ENCODE peak calls at places on chromosomes 5 and 9, in seven cellular contexts. C, Q, R, O, Z, J and W are unnamed samples.

GRCh38 chr5:37886207-37886905 is 46.5 kb upstream of the GDNF start:
- DNase-seq in O (no peak), J (no peak), Q (no peak), Z (no peak), C (no peak), R (no peak), W (no peak)

GRCh38 chr9:128316421-128316820 is 5.8 kb downstream of the TRUB2 start:
- DNase-seq in Z (no peak), C (no peak), R (no peak), Q (no peak), J (no peak), O (no peak), W (no peak)

GRCh38 chr5:28156981-28157380 is 1118.6 kb upstream of the CDH9 start:
- DNase-seq in O (no peak), Q (no peak), J (no peak), R (no peak), Z (no peak), C (no peak), W (no peak)

GRCh38 chr5:157241483-157241882 is 24.4 kb upstream of the CYFIP2 start:
- DNase-seq in Z (no peak), Q (no peak), J (no peak), C (no peak), O (no peak), R (no peak), W (no peak)

GRCh38 chr5:98936948-98937715 is 8.3 kb upstream of the CHD1 start:
- DNase-seq in Z (no peak), R (no peak), J (no peak), Q (no peak), C (no peak), O (no peak), W (no peak)

GRCh38 chr5:41191249-41191648 is 22.1 kb downstream of the C6 start:
- DNase-seq in Q (no peak), Z (no peak), J (no peak), R (no peak), O (no peak), C (no peak), W (no peak)

GRCh38 chr9:70197384-70198039 is 61.3 kb upstream of the SMC5 start:
- DNase-seq in Q (no peak), C (no peak), O (no peak), R (no peak), Z (no peak), J (no peak), W (no peak)

GRCh38 chr9:125409637-125410521 is 148.3 kb downstream of the GAPVD1 start:
- DNase-seq in R (no peak), Q (no peak), Z (no peak), O (peak), C (peak), J (peak), W (no peak)

GRCh38 chr9:38387751-38388150 is 4.8 kb upstream of the ALDH1B1 start:
- DNase-seq in R (no peak), J (no peak), Q (no peak), O (no peak), C (no peak), Z (no peak), W (no peak)

GRCh38 chr5:107474724-107475489 is 195.8 kb downstream of the EFNA5 start:
- DNase-seq in C (no peak), R (peak), Q (no peak), O (no peak), Z (no peak), J (no peak), W (no peak)

GRCh38 chr9:95836072-95836471 is 39.4 kb upstream of the ERCC6L2 start:
- DNase-seq in Z (no peak), J (no peak), C (no peak), R (no peak), Q (no peak), O (no peak), W (no peak)

GRCh38 chr5:74587895-74588294 is 52.6 kb downstream of the ENC1 start:
- DNase-seq in Z (no peak), Q (no peak), R (no peak), C (no peak), J (no peak), O (no peak), W (no peak)

GRCh38 chr5:77367733-77368132 is 124.4 kb downstream of the WDR41 start:
- DNase-seq in Q (no peak), C (no peak), J (no peak), Z (no peak), R (no peak), O (no peak), W (no peak)

GRCh38 chr9:89579741-89580395 is 24.9 kb upstream of the GADD45G start:
- DNase-seq in R (no peak), O (no peak), Q (no peak), J (no peak), C (no peak), Z (no peak), W (no peak)

GRCh38 chr5:501040-501832 is 23.0 kb downstream of the SLC9A3 start:
- DNase-seq in J (no peak), Q (no peak), Z (no peak), C (no peak), R (no peak), O (no peak), W (no peak)

GRCh38 chr5:176875783-176876505 is 23.2 kb downstream of the HK3 start:
- DNase-seq in Z (no peak), Q (no peak), R (no peak), C (no peak), J (no peak), O (no peak), W (no peak)

GRCh38 chr5:59124983-59125960 is 542.4 kb downstream of the RAB3C start:
- DNase-seq in R (no peak), C (peak), O (no peak), Q (no peak), J (no peak), Z (no peak), W (no peak)

GRCh38 chr9:79572032-79572890 is 496 bp downstream of the TLE4 start:
- DNase-seq in J (peak), O (peak), Z (no peak), R (peak), Q (no peak), C (peak), W (no peak)

GRCh38 chr5:83590966-83591365 is 119.4 kb downstream of the VCAN start:
- DNase-seq in J (no peak), O (no peak), Z (no peak), C (no peak), R (no peak), Q (no peak), W (no peak)

GRCh38 chr5:54547711-54548250 is 30.2 kb downstream of the SNX18 start:
- DNase-seq in C (no peak), J (peak), Q (peak), O (no peak), Z (peak), R (no peak), W (no peak)

GRCh38 chr9:76444530-76444929 is 14.5 kb upstream of the GCNT1 start:
- DNase-seq in Z (no peak), Q (no peak), C (no peak), O (no peak), R (no peak), J (no peak), W (no peak)

GRCh38 chr5:43192558-43193170 is 639 bp downstream of the NIM1K start:
- DNase-seq in Z (peak), C (no peak), J (peak), O (no peak), Q (no peak), R (peak), W (no peak)

GRCh38 chr9:85527331-85528015 is 214.3 kb downstream of the AGTPBP1 start:
- DNase-seq in Z (no peak), R (no peak), Q (no peak), J (no peak), C (no peak), O (no peak), W (no peak)

GRCh38 chr5:96844476-96844990 is 31.8 kb upstream of the ERAP2 start:
- DNase-seq in R (no peak), O (no peak), Q (no peak), Z (no peak), J (no peak), C (no peak), W (no peak)

GRCh38 chr5:2800035-2800434 is 48.6 kb upstream of the IRX2 start:
- DNase-seq in J (no peak), C (no peak), R (no peak), Q (no peak), Z (no peak), O (no peak), W (no peak)

GRCh38 chr5:146098047-146098446 is 7.3 kb downstream of the PLAC8L1 start:
- DNase-seq in J (no peak), Z (no peak), C (no peak), O (no peak), Q (no peak), R (no peak), W (no peak)

GRCh38 chr9:129236441-129237145 is 58.5 kb upstream of the IER5L start:
- DNase-seq in Z (no peak), Q (no peak), C (no peak), J (peak), R (no peak), O (no peak), W (peak)

GRCh38 chr5:35856186-35857003 is at the start of gene IL7R:
- DNase-seq in R (no peak), C (no peak), O (no peak), Q (peak), Z (no peak), J (no peak), W (no peak)

GRCh38 chr9:82923410-82924242 is 139.3 kb downstream of the RASEF start:
- DNase-seq in Q (no peak), O (no peak), R (no peak), Z (no peak), J (no peak), C (no peak), W (no peak)

GRCh38 chr9:113564804-113565237 is 101.3 kb downstream of the RGS3 start:
- DNase-seq in Z (no peak), Q (no peak), J (peak), C (peak), R (no peak), O (no peak), W (no peak)

GRCh38 chr5:77773734-77774280 is 2.3 kb downstream of the TBCA start:
- DNase-seq in R (no peak), C (no peak), O (no peak), Z (no peak), Q (no peak), J (no peak), W (no peak)

GRCh38 chr9:79461735-79462134 is 110.0 kb upstream of the TLE4 start:
- DNase-seq in J (no peak), R (no peak), C (no peak), Q (no peak), Z (no peak), O (no peak), W (no peak)

GRCh38 chr5:93421987-93422391 is 159.0 kb downstream of the NR2F1-AS1 start:
- DNase-seq in R (no peak), C (peak), O (no peak), Z (no peak), Q (no peak), J (no peak), W (no peak)

GRCh38 chr9:105144841-105145240 is 99.6 kb upstream of the SLC44A1 start:
- DNase-seq in Z (no peak), R (no peak), O (no peak), Q (no peak), J (no peak), C (no peak), W (no peak)

GRCh38 chr9:91825422-91825821 is 124.6 kb downstream of the ROR2 start:
- DNase-seq in Z (no peak), R (no peak), J (peak), C (no peak), Q (no peak), O (no peak), W (no peak)

GRCh38 chr9:82038897-82039296 is 50.3 kb downstream of the SPATA31D1 start:
- DNase-seq in O (no peak), J (no peak), Z (no peak), Q (no peak), C (no peak), R (no peak), W (no peak)

GRCh38 chr5:92861531-92862285 is 719.3 kb downstream of the NR2F1-AS1 start:
- DNase-seq in J (no peak), Z (no peak), Q (no peak), C (no peak), R (no peak), O (no peak), W (no peak)

GRCh38 chr9:34457266-34458012 is 931 bp downstream of the FAM219A start:
- DNase-seq in Z (peak), J (peak), O (peak), Q (no peak), C (peak), R (peak), W (peak)

GRCh38 chr5:68329554-68329953 is 114.0 kb downstream of the PIK3R1 start:
- DNase-seq in J (no peak), C (no peak), R (no peak), O (no peak), Q (no peak), Z (no peak), W (no peak)

GRCh38 chr5:14742427-14743010 is 78.0 kb downstream of the OTULIN start:
- DNase-seq in O (no peak), J (no peak), Z (no peak), R (no peak), C (no peak), Q (no peak), W (no peak)

GRCh38 chr5:14744296-14745187 is 80.0 kb downstream of the OTULIN start:
- DNase-seq in R (no peak), J (no peak), Q (no peak), Z (peak), C (no peak), O (no peak), W (no peak)

GRCh38 chr5:14741721-14742426 is 77.4 kb downstream of the OTULIN start:
- DNase-seq in J (no peak), C (no peak), R (no peak), Z (no peak), Q (no peak), O (no peak), W (no peak)

GRCh38 chr5:14745188-14745563 is 80.7 kb downstream of the OTULIN start:
- DNase-seq in Q (no peak), R (no peak), O (no peak), C (no peak), J (no peak), Z (no peak), W (no peak)

DNA sequence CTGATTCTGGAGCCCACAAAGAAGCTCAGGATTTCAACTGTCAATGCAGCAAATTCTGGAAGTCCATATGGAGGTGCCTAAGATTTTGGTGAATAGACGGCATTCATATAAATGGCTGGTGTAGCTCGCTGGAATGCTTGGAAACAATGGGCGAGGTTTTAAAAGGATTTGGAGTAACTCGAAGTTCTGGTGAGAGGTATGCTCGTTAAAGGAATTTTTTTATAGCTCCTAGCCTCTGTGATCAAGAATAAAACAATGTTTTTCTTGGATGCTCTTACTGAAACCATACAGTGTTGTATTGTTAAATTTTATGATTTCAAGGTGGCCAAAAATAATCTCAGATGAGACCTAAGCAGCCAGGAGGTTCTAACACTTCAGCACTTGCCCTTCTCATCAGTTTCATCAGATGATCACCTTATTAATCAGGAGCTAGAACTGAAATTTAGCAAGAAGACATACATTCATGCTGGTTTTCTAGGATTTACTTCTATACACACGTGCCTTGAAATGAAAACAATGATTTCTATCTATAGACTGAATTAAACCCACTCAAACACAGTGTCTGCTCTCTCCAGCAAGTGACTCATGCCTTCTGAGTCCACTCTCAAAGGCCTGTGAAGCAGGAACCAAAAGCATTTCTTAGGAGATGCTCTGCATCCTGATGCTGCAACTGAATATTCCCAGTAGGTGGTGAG is 79.2 kb downstream of the OTULIN start:
- DNase-seq in Z (no peak), R (no peak), C (no peak), J (no peak), Q (peak), O (no peak), W (no peak)
- TF ChIP-seq CTCF in Z (no peak), R (no peak), C (no peak), J (no peak), Q (no peak), O (no peak), W (no peak)

GRCh38 chr5:7519564-7519963 is 123.6 kb downstream of the ADCY2 start:
- DNase-seq in Z (no peak), J (no peak), C (no peak), O (no peak), R (no peak), Q (no peak), W (no peak)

GRCh38 chr5:7517006-7517405 is 121.1 kb downstream of the ADCY2 start:
- DNase-seq in R (no peak), Z (no peak), O (no peak), Q (no peak), J (no peak), C (no peak), W (no peak)

DNA sequence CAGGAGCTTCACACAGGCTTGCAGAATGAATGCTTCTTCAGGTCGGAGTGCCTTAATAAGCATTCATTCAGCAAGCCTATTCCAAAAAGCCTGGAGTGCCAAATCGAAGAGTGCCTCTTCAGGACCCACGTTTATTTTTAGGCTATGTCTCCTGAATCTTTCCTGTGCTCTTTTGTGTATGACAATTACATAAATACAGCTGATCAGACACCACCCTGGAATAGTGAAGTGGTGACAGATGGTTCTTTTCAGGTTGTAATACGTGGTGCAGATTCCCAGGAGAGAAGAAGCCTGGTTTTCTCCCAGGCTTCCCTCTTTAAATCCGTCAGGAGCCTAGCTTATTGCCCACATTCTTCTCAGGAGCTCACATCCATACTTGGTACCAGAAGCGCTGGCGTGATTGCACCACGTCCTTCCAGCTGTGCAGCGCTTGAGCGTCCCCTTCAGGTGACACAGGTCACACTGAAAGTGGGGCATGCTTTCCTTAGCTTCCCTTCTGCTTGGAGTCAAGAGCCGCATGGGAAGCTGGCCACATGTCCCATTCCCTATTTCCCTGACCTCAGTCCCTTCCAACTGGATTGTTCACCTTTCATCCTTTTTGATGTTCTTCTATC is 123.1 kb downstream of the ADCY2 start:
- DNase-seq in Q (no peak), R (no peak), O (peak), Z (peak), J (peak), C (peak), W (no peak)
- TF ChIP-seq CTCF in Q (no peak), R (no peak), O (peak), Z (peak), J (peak), C (peak), W (no peak)

GRCh38 chr9:6584881-6585597 is 60.5 kb downstream of the GLDC start:
- DNase-seq in C (no peak), Q (no peak), Z (no peak), O (no peak), R (peak), J (no peak), W (no peak)
- TF ChIP-seq CTCF in C (no peak), Q (peak), Z (peak), O (peak), R (peak), J (peak), W (peak)

GRCh38 chr9:133708770-133709611 is 29.2 kb downstream of the SARDH start:
- DNase-seq in J (no peak), Q (no peak), Z (no peak), C (peak), R (peak), O (no peak), W (peak)
- TF ChIP-seq CTCF in J (no peak), Q (no peak), Z (no peak), C (no peak), R (no peak), O (no peak), W (no peak)

GRCh38 chr5:1672396-1672795 is 127.2 kb downstream of the MRPL36 start:
- DNase-seq in Q (no peak), O (no peak), C (peak), J (no peak), Z (no peak), R (no peak), W (no peak)
- TF ChIP-seq CTCF in Q (no peak), O (no peak), C (no peak), J (no peak), Z (no peak), R (no peak), W (no peak)

GRCh38 chr5:8997542-8998070 is 548.3 kb downstream of the SEMA5A start:
- DNase-seq in Q (no peak), Z (no peak), C (no peak), R (no peak), O (no peak), J (no peak), W (no peak)

DNA sequence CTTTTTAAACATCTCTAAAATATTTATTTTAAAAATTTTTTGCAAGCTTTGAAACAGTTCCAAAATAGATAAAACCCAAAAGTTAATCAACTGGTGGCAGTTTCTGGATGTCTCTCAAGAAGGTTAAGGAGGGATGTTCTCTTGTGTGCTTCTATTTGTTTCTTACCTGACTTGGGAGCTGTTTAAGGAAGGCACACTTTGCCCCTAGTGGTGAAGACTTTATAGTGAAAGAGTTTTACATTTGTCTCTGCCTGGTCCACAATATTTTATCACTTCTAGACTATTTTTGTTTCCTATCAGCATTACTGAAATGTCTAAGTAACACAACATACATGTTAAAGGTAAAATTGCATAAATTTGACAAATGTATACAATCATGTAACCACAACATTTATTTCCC is 552.8 kb downstream of the SEMA5A start:
- DNase-seq in J (no peak), C (no peak), R (no peak), O (no peak), Q (no peak), Z (no peak), W (no peak)
- TF ChIP-seq CTCF in J (no peak), C (peak), R (peak), O (no peak), Q (peak), Z (no peak), W (peak)

GRCh38 chr9:93909242-93909616 is 45.9 kb downstream of the BARX1 start:
- DNase-seq in Z (no peak), Q (no peak), O (no peak), R (no peak), J (no peak), C (no peak), W (peak)
- TF ChIP-seq CTCF in Z (no peak), Q (no peak), O (no peak), R (no peak), J (no peak), C (no peak), W (no peak)

GRCh38 chr9:7358876-7359275 is 440.7 kb downstream of the DMAC1 start:
- DNase-seq in R (no peak), Z (no peak), J (no peak), Q (no peak), O (no peak), C (peak), W (no peak)
- TF ChIP-seq CTCF in R (peak), Z (no peak), J (no peak), Q (peak), O (no peak), C (no peak), W (peak)